ENCODE peak calls at places on chromosomes 7 and 10, in seven cellular contexts. Y is naive thymus-derived CD4-positive, alpha-beta T cell; L is effector memory CD4-positive, alpha-beta T cell; E is A549; P is heart right ventricle; O is CD8-positive, alpha-beta T cell; G is tibial nerve. C is an unnamed sample.

GRCh38 chr10:131825150-131825907 is 75.5 kb upstream of the PPP2R2D start:
- DNase-seq in P (no peak), L (no peak), E (no peak), G (no peak), O (no peak), Y (no peak), C (no peak)

GRCh38 chr7:41466760-41467384 is 236.0 kb downstream of the INHBA start:
- DNase-seq in O (no peak), L (no peak), Y (no peak), G (no peak), P (no peak), E (no peak), C (no peak)

GRCh38 chr7:66452165-66452564 is 176.5 kb upstream of the KCTD7 start:
- DNase-seq in O (no peak), L (no peak), G (no peak), E (no peak), P (no peak), Y (no peak), C (no peak)

GRCh38 chr10:69465457-69466157 is 14.3 kb downstream of the TSPAN15 start:
- DNase-seq in O (no peak), L (no peak), Y (no peak), E (no peak), P (no peak), G (no peak), C (no peak)

GRCh38 chr7:37282927-37283326 is 165.7 kb downstream of the ELMO1 start:
- DNase-seq in E (no peak), G (no peak), P (no peak), L (no peak), Y (no peak), O (no peak), C (no peak)

GRCh38 chr7:159051916-159052315 is 92.8 kb downstream of the VIPR2 start:
- DNase-seq in Y (no peak), E (no peak), O (no peak), L (no peak), P (no peak), G (no peak), C (no peak)

GRCh38 chr7:112036071-112036470 is 170.1 kb downstream of the DOCK4 start:
- DNase-seq in L (no peak), O (no peak), P (no peak), E (no peak), Y (no peak), G (no peak), C (no peak)

GRCh38 chr7:35988818-35989217 is 164.2 kb upstream of the EEPD1 start:
- DNase-seq in L (no peak), G (no peak), P (no peak), Y (no peak), O (no peak), E (no peak), C (no peak)

GRCh38 chr10:30431435-30431911 is 2.5 kb upstream of the MAP3K8 start:
- DNase-seq in P (peak; percentile 62), E (no peak), O (no peak), L (no peak), Y (no peak), G (peak; percentile 49), C (peak; percentile 53)

GRCh38 chr7:106871793-106872571 is 6.9 kb downstream of the PIK3CG start:
- DNase-seq in Y (no peak), E (no peak), L (no peak), P (no peak), G (no peak), O (no peak), C (no peak)
- H3K4me1 ChIP-seq in Y (peaks cover 52% of the 10 kb centered on the region), E (no peaks in the 10 kb centered on the region), L (peaks cover 21% of the 10 kb centered on the region), P (no peaks in the 10 kb centered on the region), G (no peaks in the 10 kb centered on the region), O (peaks cover 37% of the 10 kb centered on the region), C (no peaks in the 10 kb centered on the region)

DNA sequence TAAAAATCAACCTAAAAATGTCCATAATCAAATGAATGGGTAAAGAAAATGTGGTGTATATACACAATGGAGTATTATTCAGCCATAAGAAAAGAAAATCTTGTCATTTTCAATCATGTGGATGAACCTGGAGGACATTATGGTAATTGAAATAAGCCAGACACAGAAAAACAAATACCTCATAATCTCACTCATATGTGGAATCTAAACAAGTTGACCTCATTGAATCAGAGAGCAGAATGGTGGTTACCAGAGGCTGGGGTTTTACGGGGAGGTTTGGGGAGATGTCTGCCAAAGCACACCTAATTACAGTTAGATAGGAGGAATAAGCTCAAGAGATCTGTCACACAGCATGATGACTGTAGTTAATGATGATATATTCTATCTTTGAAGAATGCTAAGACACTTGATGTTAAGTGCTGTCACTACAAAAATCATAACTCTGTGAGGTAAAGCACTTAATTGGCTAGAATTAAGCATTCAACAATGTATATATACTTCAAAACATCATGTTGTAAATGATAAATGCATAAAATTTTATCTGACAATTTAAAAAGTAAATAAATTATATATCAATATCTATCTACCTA is 39.1 kb upstream of the TNPO3 start:
- DNase-seq in P (no peak), G (no peak), O (no peak), E (no peak), Y (no peak), L (no peak), C (no peak)
- H3K4me1 ChIP-seq in P (no peaks in the 10 kb centered on the region), G (no peaks in the 10 kb centered on the region), O (peaks cover 11% of the 10 kb centered on the region), E (no peaks in the 10 kb centered on the region), Y (no peaks in the 10 kb centered on the region), L (no peaks in the 10 kb centered on the region), C (no peaks in the 10 kb centered on the region)

DNA sequence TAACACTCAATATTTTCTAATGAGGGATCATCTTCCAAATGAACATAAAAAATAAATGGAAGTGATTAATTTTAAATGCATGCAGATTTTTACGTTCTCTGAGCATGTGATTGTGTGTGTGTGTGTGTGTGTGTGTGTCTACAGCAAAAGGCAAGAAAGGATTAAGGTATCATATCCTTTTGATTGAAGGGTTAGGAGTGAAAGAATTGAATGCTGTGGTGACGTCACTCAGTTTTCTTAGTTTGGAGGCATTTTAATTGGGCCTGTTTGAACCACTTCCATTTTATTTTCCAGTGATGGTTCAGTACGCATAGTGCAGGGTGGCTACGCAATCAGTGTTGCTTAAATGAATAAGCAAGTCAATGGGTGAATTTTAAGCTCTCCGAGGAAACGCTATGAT is 31.2 kb downstream of the TACC2 start:
- DNase-seq in L (no peak), P (no peak), E (no peak), O (no peak), Y (no peak), G (no peak), C (no peak)
- H3K4me1 ChIP-seq in L (no peaks in the 10 kb centered on the region), P (peaks cover 26% of the 10 kb centered on the region), E (peaks cover 17% of the 10 kb centered on the region), O (no peaks in the 10 kb centered on the region), Y (no peaks in the 10 kb centered on the region), G (no peaks in the 10 kb centered on the region), C (no peaks in the 10 kb centered on the region)

DNA sequence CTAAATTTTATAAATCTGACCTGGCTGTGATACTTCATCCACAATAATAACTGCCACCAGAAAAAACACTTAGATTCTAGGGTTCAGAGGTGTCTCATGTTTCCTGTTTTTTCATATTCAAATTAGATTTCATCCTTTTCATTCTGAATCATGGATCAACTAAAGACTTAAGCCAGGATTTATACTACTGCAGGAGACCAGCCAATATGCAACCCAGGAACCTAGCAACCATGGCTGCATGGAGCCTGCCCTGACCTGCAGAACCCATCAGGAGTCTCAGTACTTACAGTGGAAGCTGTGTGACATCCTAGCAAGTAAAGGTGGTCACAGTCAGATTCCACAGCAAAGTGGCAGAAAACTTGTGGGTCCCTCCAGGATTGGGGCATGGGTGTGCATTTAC is 40.5 kb upstream of the RNF148 start:
- DNase-seq in P (no peak), O (no peak), Y (no peak), E (no peak), L (no peak), G (no peak), C (no peak)
- H3K4me1 ChIP-seq in P (no peaks in the 10 kb centered on the region), O (no peaks in the 10 kb centered on the region), Y (no peaks in the 10 kb centered on the region), E (no peaks in the 10 kb centered on the region), L (no peaks in the 10 kb centered on the region), G (no peaks in the 10 kb centered on the region), C (no peaks in the 10 kb centered on the region)

GRCh38 chr10:5894873-5895272 is 4.8 kb downstream of the FBH1 start:
- DNase-seq in L (no peak), E (no peak), G (no peak), Y (no peak), O (no peak), P (peak; percentile 69), C (no peak)
- H3K4me1 ChIP-seq in L (peaks cover 6% of the 10 kb centered on the region), E (peaks cover 8% of the 10 kb centered on the region), G (no peaks in the 10 kb centered on the region), Y (peaks cover 8% of the 10 kb centered on the region), O (peaks cover 19% of the 10 kb centered on the region), P (peaks cover 67% of the 10 kb centered on the region), C (peaks cover 6% of the 10 kb centered on the region)

GRCh38 chr10:80506836-80507483 is 30.7 kb upstream of the SH2D4B start:
- DNase-seq in L (no peak), O (no peak), P (no peak), G (no peak), Y (no peak), E (no peak), C (no peak)

GRCh38 chr10:80504158-80504811 is 33.4 kb upstream of the SH2D4B start:
- DNase-seq in Y (no peak), O (no peak), G (no peak), P (no peak), L (no peak), E (no peak), C (no peak)

GRCh38 chr10:80503584-80504157 is 34.0 kb upstream of the SH2D4B start:
- DNase-seq in P (no peak), O (no peak), L (no peak), Y (no peak), G (no peak), E (no peak), C (no peak)

GRCh38 chr10:80506189-80506575 is 31.5 kb upstream of the SH2D4B start:
- DNase-seq in E (peak; percentile 90), G (no peak), Y (no peak), P (no peak), L (no peak), O (no peak), C (no peak)

GRCh38 chr10:80504897-80505465 is 32.7 kb upstream of the SH2D4B start:
- DNase-seq in E (no peak), L (no peak), G (no peak), P (no peak), O (no peak), Y (no peak), C (no peak)
- H3K4me1 ChIP-seq in E (peaks cover 100% of the 10 kb centered on the region), L (peaks cover 55% of the 10 kb centered on the region), G (peaks cover 5% of the 10 kb centered on the region), P (peaks cover 100% of the 10 kb centered on the region), O (peaks cover 62% of the 10 kb centered on the region), Y (peaks cover 57% of the 10 kb centered on the region), C (peaks cover 28% of the 10 kb centered on the region)

C was measured in ovary.